ENCODE peak calls at places on chromosomes 16 and 17, in five cellular contexts. X, W, I, J and H are unnamed samples.

GRCh38 chr16:49544828-49545227 is 171.2 kb downstream of the C16orf78 start:
- DNase-seq in I (no peak), J (no peak), W (no peak), X (no peak), H (no peak)

GRCh38 chr16:72066747-72067146 is 3.7 kb downstream of the HPR start:
- DNase-seq in X (peak), W (peak), J (peak), I (peak), H (peak)

GRCh38 chr16:67170168-67170947 is at the start of gene NOL3:
- DNase-seq in I (peak), J (peak), X (peak), W (peak), H (peak)

GRCh38 chr17:57915980-57916757 is 39.0 kb downstream of the CUEDC1 start:
- DNase-seq in W (no peak), I (peak), X (no peak), J (no peak), H (peak)

GRCh38 chr17:72287586-72287985 is 166.8 kb downstream of the SOX9 start:
- DNase-seq in J (no peak), I (no peak), X (no peak), W (no peak), H (no peak)

GRCh38 chr17:40556198-40556661 is 9.0 kb downstream of the CCR7 start:
- DNase-seq in J (no peak), I (no peak), W (no peak), X (no peak), H (no peak)

GRCh38 chr17:60792250-60792898 is 114.7 kb downstream of the BCAS3 start:
- DNase-seq in X (no peak), J (no peak), W (no peak), I (no peak), H (no peak)

GRCh38 chr17:7836596-7837374 is 2.8 kb downstream of the KDM6B start:
- DNase-seq in I (peak), X (peak), J (peak), W (peak), H (peak)

GRCh38 chr17:19305261-19305660 is 57.3 kb downstream of the B9D1 start:
- DNase-seq in J (no peak), W (no peak), I (no peak), X (no peak), H (no peak)

GRCh38 chr16:89378947-89379771 is 111.2 kb downstream of the ANKRD11 start:
- DNase-seq in I (no peak), W (no peak), J (no peak), X (no peak), H (no peak)

GRCh38 chr17:81644976-81645952 is 8.3 kb downstream of the TSPAN10 start:
- DNase-seq in X (no peak), J (no peak), W (no peak), I (no peak), H (no peak)

GRCh38 chr17:50079334-50080095 is 15.6 kb upstream of the PDK2 start:
- DNase-seq in I (no peak), J (peak), X (no peak), W (no peak), H (peak)

GRCh38 chr17:30217054-30217453 is 18.4 kb downstream of the SLC6A4 start:
- DNase-seq in I (no peak), W (no peak), X (no peak), J (no peak), H (no peak)

GRCh38 chr16:11259655-11260595 is 3.9 kb upstream of the SOCS1 start:
- DNase-seq in I (no peak), J (no peak), X (no peak), W (no peak), H (no peak)

GRCh38 chr16:8720080-8720966 is 45.9 kb downstream of the ABAT start:
- DNase-seq in W (no peak), J (no peak), I (no peak), X (peak), H (peak)
- H2AFZ ChIP-seq in W (no peak), J (no peak), I (no peak), X (no peak), H (no peak)

GRCh38 chr16:972316-973002 is 1.7 kb upstream of the LMF1 start:
- DNase-seq in W (no peak), J (no peak), X (no peak), I (no peak), H (peak)

GRCh38 chr16:971981-972315 is 1.2 kb upstream of the LMF1 start:
- DNase-seq in X (no peak), W (no peak), J (no peak), I (no peak), H (no peak)

GRCh38 chr16:970379-970765 is 412 bp downstream of the LMF1 start:
- DNase-seq in W (no peak), X (no peak), I (no peak), J (no peak), H (peak)

GRCh38 chr16:970766-971581 is at the start of gene LMF1:
- DNase-seq in W (peak), I (peak), X (peak), J (peak), H (peak)

DNA sequence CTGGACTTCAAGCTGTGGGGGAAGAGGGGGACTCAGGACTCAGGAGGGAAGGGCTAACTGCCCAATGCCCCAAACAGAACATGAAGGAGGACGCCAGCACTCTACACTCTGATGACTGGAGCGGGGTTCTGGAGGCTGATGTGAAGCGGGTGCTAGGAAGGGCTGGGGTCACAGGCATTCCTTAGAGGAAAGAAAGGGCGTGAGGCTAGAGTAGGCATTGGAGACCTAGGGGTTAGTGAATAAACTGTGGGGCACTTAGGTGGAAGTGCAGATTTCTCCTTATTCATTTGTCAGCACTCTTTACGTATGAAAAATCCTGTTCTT is 760 bp upstream of the LMF1 start:
- DNase-seq in X (no peak), W (no peak), J (no peak), I (no peak), H (no peak)
- H2AFZ ChIP-seq in X (no peak), W (no peak), J (no peak), I (peak), H (no peak)

GRCh38 chr17:18038861-18039534 is at the start of the genes ATPAF2 and GID4:
- DNase-seq in X (peak), W (peak), J (peak), I (peak), H (peak)
- H2AFZ ChIP-seq in X (peak), W (peak), J (peak), I (peak), H (peak)

GRCh38 chr16:55039931-55040330 is 109.3 kb downstream of the IRX5 start:
- DNase-seq in X (no peak), J (no peak), W (no peak), I (no peak), H (no peak)

GRCh38 chr16:55041540-55042234 is 111.0 kb downstream of the IRX5 start:
- DNase-seq in W (no peak), I (no peak), X (no peak), J (no peak), H (no peak)

GRCh38 chr16:55039042-55039441 is 108.4 kb downstream of the IRX5 start:
- DNase-seq in J (no peak), W (no peak), I (no peak), X (no peak), H (no peak)

GRCh38 chr16:55039511-55039910 is 108.8 kb downstream of the IRX5 start:
- DNase-seq in X (no peak), I (no peak), W (no peak), J (no peak), H (no peak)

GRCh38 chr16:55040366-55041086 is 109.9 kb downstream of the IRX5 start:
- DNase-seq in X (no peak), I (no peak), W (no peak), J (no peak), H (no peak)
- H2AFZ ChIP-seq in X (no peak), I (no peak), W (no peak), J (no peak), H (no peak)

GRCh38 chr17:4602041-4602440 is 17.7 kb downstream of the SMTNL2 start:
- DNase-seq in J (no peak), I (no peak), X (no peak), W (no peak), H (no peak)

GRCh38 chr17:4598776-4599504 is 14.6 kb downstream of the SMTNL2 start:
- DNase-seq in J (no peak), W (no peak), I (peak), X (peak), H (no peak)

GRCh38 chr17:4601326-4601725 is 17.0 kb downstream of the SMTNL2 start:
- DNase-seq in W (no peak), I (no peak), J (no peak), X (no peak), H (no peak)

GRCh38 chr17:4599505-4600281 is 15.4 kb downstream of the SMTNL2 start:
- DNase-seq in W (no peak), I (peak), X (peak), J (peak), H (peak)

DNA sequence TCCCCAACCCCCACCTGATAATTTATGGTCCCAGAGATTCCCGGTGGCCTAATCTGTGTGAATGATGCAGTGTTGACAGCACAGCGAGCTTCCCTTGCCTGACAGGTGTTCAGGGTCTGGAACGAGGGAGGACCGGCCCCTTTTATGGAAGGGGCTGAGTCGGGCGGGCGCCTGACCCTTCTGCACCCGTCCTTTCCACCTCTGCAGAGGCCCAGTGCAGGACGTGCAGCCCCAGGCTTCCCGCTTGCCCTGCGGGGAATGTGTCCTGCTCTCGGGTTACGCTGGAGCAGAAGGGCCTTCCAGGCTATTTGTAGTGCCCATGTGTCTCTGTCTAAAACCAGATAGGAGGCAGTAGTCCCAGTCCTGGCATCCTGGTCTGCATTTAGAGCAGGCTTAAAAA is 16.2 kb downstream of the SMTNL2 start:
- DNase-seq in J (no peak), I (no peak), X (peak), W (no peak), H (peak)
- H2AFZ ChIP-seq in J (no peak), I (peak), X (no peak), W (no peak), H (peak)